ENCODE peak calls at places on chromosomes 1 and 21, in seven cellular contexts. V, J, W, K, X, Z and T are unnamed samples.

GRCh38 chr1:27388337-27389005 is 4.0 kb upstream of the GPR3 start:
- DNase-seq in V (peak), W (peak), Z (no peak), J (peak), X (peak), K (no peak), T (peak)

GRCh38 chr1:232568906-232569305 is 61.0 kb downstream of the SIPA1L2 start:
- DNase-seq in Z (no peak), V (no peak), W (no peak), K (no peak), X (no peak), J (no peak), T (no peak)

GRCh38 chr21:46109251-46110221 is 11.6 kb downstream of the COL6A2 start:
- DNase-seq in W (no peak), X (no peak), K (peak), V (no peak), J (peak), Z (no peak), T (no peak)

GRCh38 chr1:61220531-61220930 is 138.2 kb downstream of the NFIA start:
- DNase-seq in W (no peak), J (no peak), X (no peak), K (no peak), V (no peak), Z (no peak), T (no peak)

GRCh38 chr1:45348966-45349677 is 8.9 kb upstream of the MUTYH start:
- DNase-seq in J (no peak), V (no peak), K (no peak), W (peak), X (no peak), Z (no peak), T (no peak)

GRCh38 chr1:235160395-235160964 is 570 bp downstream of the RBM34 start:
- DNase-seq in V (peak), W (peak), J (no peak), K (no peak), Z (no peak), X (no peak), T (peak)

GRCh38 chr1:65165269-65166002 is 17.4 kb downstream of the AK4 start:
- DNase-seq in V (no peak), X (no peak), W (no peak), K (no peak), Z (no peak), J (no peak), T (no peak)

GRCh38 chr21:14581902-14582457 is 35.9 kb upstream of the SAMSN1 start:
- DNase-seq in Z (no peak), V (no peak), W (no peak), X (no peak), J (no peak), K (no peak), T (no peak)

GRCh38 chr1:37128091-37128490 is 93.8 kb upstream of the GRIK3 start:
- DNase-seq in Z (no peak), J (no peak), X (no peak), V (no peak), K (no peak), W (no peak), T (no peak)

GRCh38 chr1:243944429-243945160 is 94.6 kb upstream of the AKT3 start:
- DNase-seq in J (no peak), X (no peak), Z (no peak), K (no peak), V (peak), W (peak), T (peak)

GRCh38 chr1:34328281-34328680 is 151.6 kb downstream of the C1orf94 start:
- DNase-seq in V (no peak), X (no peak), K (no peak), W (no peak), J (no peak), Z (no peak), T (no peak)

GRCh38 chr1:33429846-33430750 is 797 bp downstream of the PHC2 start:
- DNase-seq in W (no peak), J (peak), V (peak), Z (peak), K (peak), X (no peak), T (peak)

GRCh38 chr21:34027727-34028461 is 45.5 kb upstream of the MRPS6 start:
- DNase-seq in V (no peak), Z (no peak), K (no peak), W (no peak), J (no peak), X (no peak), T (no peak)

GRCh38 chr1:230627767-230628166 is 14.5 kb upstream of the COG2 start:
- DNase-seq in Z (no peak), X (no peak), W (peak), J (no peak), K (no peak), V (no peak), T (no peak)

GRCh38 chr1:227245613-227246320 is 72.5 kb downstream of the CDC42BPA start:
- DNase-seq in V (no peak), J (no peak), W (no peak), X (no peak), Z (no peak), K (no peak), T (no peak)

GRCh38 chr1:107532318-107532717 is 391.5 kb downstream of the NTNG1 start:
- DNase-seq in V (no peak), J (peak), Z (no peak), K (no peak), X (no peak), W (peak), T (no peak)

GRCh38 chr1:45230537-45230936 is 24.1 kb upstream of the ZSWIM5 start:
- DNase-seq in K (no peak), W (peak), J (peak), X (no peak), V (no peak), Z (no peak), T (no peak)

GRCh38 chr1:205438213-205439158 is 16.6 kb upstream of the LEMD1 start:
- DNase-seq in V (peak), J (peak), W (peak), Z (peak), X (no peak), K (peak), T (peak)

GRCh38 chr1:27342778-27343638 is 1.2 kb downstream of the SYTL1 start:
- DNase-seq in J (peak), W (peak), K (peak), Z (no peak), X (peak), V (no peak), T (no peak)

GRCh38 chr1:17502326-17502778 is 37.1 kb upstream of the ARHGEF10L start:
- DNase-seq in K (peak), Z (peak), X (no peak), V (peak), W (peak), J (peak), T (peak)